ENCODE peak calls at places on chromosomes 13 and 19, in seven cellular contexts. E is B cell, J is progenitor cell of endocrine pancreas, P is adrenal gland, V is transverse colon, R is heart left ventricle, C is colonic mucosa. H is an unnamed sample.

GRCh38 chr19:30649934-30650614 is 277.9 kb downstream of the ZNF536 start:
- DNase-seq in E (peak; percentile 19), J (no peak), P (peak; percentile 66), V (no peak), R (no peak), C (peak; percentile 25), H (peak; percentile 62)

GRCh38 chr13:76425930-76426329 is 460.3 kb downstream of the KCTD12 start:
- DNase-seq in E (no peak), J (no peak), P (no peak), V (no peak), R (no peak), C (no peak), H (no peak)

GRCh38 chr13:34577051-34577450 is 365.0 kb upstream of the NBEA start:
- DNase-seq in E (no peak), J (no peak), P (no peak), V (no peak), R (no peak), C (no peak), H (no peak)

GRCh38 chr13:42047561-42048322 is 706 bp upstream of the DGKH start:
- DNase-seq in E (peak; percentile 35), J (peak; percentile 15), P (peak; percentile 35), V (peak; percentile 76), R (peak; percentile 71), C (peak; percentile 74), H (no peak)

GRCh38 chr13:113776231-113777125 is 17.5 kb downstream of the TMEM255B start:
- DNase-seq in E (no peak), J (no peak), P (no peak), V (no peak), R (no peak), C (no peak), H (no peak)

GRCh38 chr13:51768976-51769375 is 35.0 kb downstream of the DHRS12 start:
- DNase-seq in E (no peak), J (no peak), P (no peak), V (no peak), R (no peak), C (no peak), H (no peak)

GRCh38 chr13:48588120-48588519 is 55.2 kb upstream of the RCBTB2 start:
- DNase-seq in E (no peak), J (no peak), P (no peak), V (no peak), R (no peak), C (no peak), H (no peak)

GRCh38 chr13:31105020-31105800 is 56.5 kb downstream of the HSPH1 start:
- DNase-seq in E (no peak), J (no peak), P (peak; percentile 42), V (no peak), R (no peak), C (no peak), H (no peak)

GRCh38 chr19:17762505-17763229 is 11.4 kb downstream of the FCHO1 start:
- DNase-seq in E (no peak), J (no peak), P (peak; percentile 51), V (peak; percentile 47), R (no peak), C (peak; percentile 47), H (no peak)

GRCh38 chr13:32969516-32969941 is 46.7 kb upstream of the KL start:
- DNase-seq in E (no peak), J (no peak), P (peak; percentile 51), V (no peak), R (no peak), C (no peak), H (no peak)

GRCh38 chr19:49875801-49876421 is 1.2 kb downstream of the AKT1S1 start:
- DNase-seq in E (peak; percentile 73), J (peak; percentile 41), P (peak; percentile 57), V (peak; percentile 62), R (peak; percentile 86), C (peak; percentile 81), H (no peak)

GRCh38 chr13:94967183-94968039 is 255.1 kb upstream of the SOX21 start:
- DNase-seq in E (no peak), J (peak; percentile 37), P (no peak), V (no peak), R (peak; percentile 54), C (no peak), H (peak; percentile 74)

GRCh38 chr19:10105241-10106099 is 692 bp upstream of the PPAN start:
- DNase-seq in E (peak; percentile 63), J (no peak), P (no peak), V (peak; percentile 22), R (no peak), C (peak; percentile 20), H (no peak)

GRCh38 chr19:46697142-46697960 is 19.6 kb downstream of the PRKD2 start:
- DNase-seq in E (peak; percentile 21), J (peak; percentile 63), P (peak; percentile 94), V (peak; percentile 96), R (peak; percentile 91), C (peak; percentile 97), H (peak; percentile 88)

GRCh38 chr13:33228645-33229445 is 56.7 kb downstream of the STARD13 start:
- DNase-seq in E (peak; percentile 52), J (no peak), P (no peak), V (no peak), R (no peak), C (peak; percentile 38), H (no peak)

GRCh38 chr13:42707003-42707402 is 74.4 kb upstream of the FAM216B start:
- DNase-seq in E (no peak), J (no peak), P (no peak), V (no peak), R (no peak), C (no peak), H (no peak)

GRCh38 chr13:99982021-99982740 is 597 bp downstream of the ZIC2 start:
- DNase-seq in E (peak; percentile 53), J (no peak), P (no peak), V (no peak), R (no peak), C (no peak), H (peak; percentile 72)

GRCh38 chr19:35124098-35125060 is 8.8 kb downstream of the FXYD3 start:
- DNase-seq in E (peak; percentile 90), J (no peak), P (peak; percentile 96), V (peak; percentile 96), R (peak; percentile 97), C (peak; percentile 97), H (no peak)

GRCh38 chr13:33372251-33372919 is 86.8 kb upstream of the STARD13 start:
- DNase-seq in E (no peak), J (no peak), P (no peak), V (no peak), R (no peak), C (no peak), H (no peak)

GRCh38 chr19:1172353-1173159 is 1.5 kb downstream of the SBNO2 start:
- DNase-seq in E (no peak), J (no peak), P (peak; percentile 95), V (peak; percentile 76), R (no peak), C (peak; percentile 80), H (no peak)

GRCh38 chr19:13077233-13077632 is 25.4 kb downstream of the LYL1 start:
- DNase-seq in E (no peak), J (no peak), P (no peak), V (no peak), R (no peak), C (no peak), H (no peak)

GRCh38 chr19:2337329-2337707 is 8.8 kb downstream of the SPPL2B start:
- DNase-seq in E (no peak), J (no peak), P (peak; percentile 39), V (no peak), R (no peak), C (no peak), H (no peak)
- TF ChIP-seq CTCF in E (no peak), J (peak; percentile 32), P (peak; percentile 19), V (no peak), R (no peak), C (no peak), H (peak; percentile 69)

DNA sequence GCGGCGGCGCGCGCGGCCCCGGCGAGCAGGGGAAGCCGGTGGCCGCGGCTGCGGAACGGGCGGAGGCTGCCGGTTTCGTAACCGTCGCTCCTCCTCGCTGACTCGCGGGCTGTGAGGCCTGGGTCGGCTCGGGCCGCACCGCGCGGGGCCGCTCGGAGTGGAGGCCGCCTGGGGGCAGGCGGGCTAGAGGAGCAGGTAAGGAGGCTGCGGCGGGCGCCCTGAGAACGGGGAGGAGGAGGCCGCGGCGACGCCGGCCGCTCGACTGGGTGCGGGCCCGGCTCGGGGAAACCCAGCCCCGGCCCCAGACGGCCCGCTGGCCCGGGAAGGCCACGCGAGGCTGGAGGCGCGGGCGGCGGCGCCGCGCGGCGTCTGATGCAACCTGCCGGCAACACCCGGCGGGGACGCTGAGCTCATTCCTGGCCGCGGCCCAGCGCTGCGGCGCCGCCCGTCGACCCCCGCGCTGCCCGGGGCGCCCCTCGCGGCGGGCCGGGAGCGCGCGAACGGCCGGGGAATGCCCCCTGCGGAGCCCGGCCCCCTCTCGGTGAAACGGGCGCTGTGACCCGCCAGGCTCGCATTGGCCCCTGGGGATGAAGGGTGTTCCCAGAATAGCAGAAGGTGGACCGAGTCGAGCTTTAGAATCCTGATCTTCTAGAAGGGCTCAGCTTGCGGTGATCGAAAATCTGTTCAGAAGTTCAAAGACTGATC is at the start of gene CEBPG:
- DNase-seq in E (no peak), J (peak; percentile 69), P (peak; percentile 60), V (peak; percentile 68), R (peak; percentile 82), C (no peak), H (peak; percentile 79)
- TF ChIP-seq CTCF in E (peak; percentile 22), J (peak; percentile 48), P (peak; percentile 47), V (no peak), R (peak; percentile 36), C (no peak), H (peak; percentile 51)

GRCh38 chr19:43950834-43951626 is at the start of gene ZNF221:
- DNase-seq in E (peak; percentile 77), J (peak; percentile 78), P (peak; percentile 94), V (peak; percentile 90), R (peak; percentile 91), C (peak; percentile 96), H (peak; percentile 86)
- TF ChIP-seq CTCF in E (no peak), J (peak; percentile 64), P (peak; percentile 49), V (peak; percentile 47), R (peak; percentile 75), C (peak; percentile 38), H (peak; percentile 73)

GRCh38 chr19:52735734-52736133 is 890 bp upstream of the ZNF611 start:
- DNase-seq in E (no peak), J (peak; percentile 36), P (peak; percentile 55), V (peak; percentile 68), R (peak; percentile 84), C (peak; percentile 38), H (no peak)
- TF ChIP-seq CTCF in E (no peak), J (no peak), P (no peak), V (no peak), R (no peak), C (no peak), H (no peak)

H was measured in type B pancreatic cell.